ENCODE peak calls at places on chromosomes 16 and 17, in nine cellular contexts. N is hepatocyte, D is GM23248, O is SK-N-SH, T is OCI-LY7, P is GM23338, L is neural progenitor cell, U is PC-3, F is HCT116. H is an unnamed sample.

GRCh38 chr17:57954421-57955182 is 610 bp downstream of the CUEDC1 start:
- DNase-seq in L (peak; percentile 78), F (no peak), O (peak; percentile 84), U (peak; percentile 76), T (no peak), D (peak; percentile 84), N (peak; percentile 70), P (peak; percentile 82), H (no peak)

GRCh38 chr16:86520317-86521210 is 10.2 kb downstream of the FOXF1 start:
- DNase-seq in P (no peak), O (no peak), U (no peak), T (no peak), F (no peak), L (no peak), D (no peak), N (no peak), H (no peak)

GRCh38 chr16:67206838-67207115 is 7.8 kb downstream of the ELMO3 start:
- DNase-seq in P (no peak), D (no peak), U (peak; percentile 47), N (no peak), F (no peak), T (no peak), O (no peak), L (peak; percentile 33), H (no peak)

GRCh38 chr17:15957206-15957605 is 12.3 kb downstream of the ADORA2B start:
- DNase-seq in T (no peak), F (peak; percentile 86), U (peak; percentile 96), D (no peak), N (no peak), O (no peak), P (no peak), L (no peak), H (no peak)

GRCh38 chr16:53784312-53784711 is 80.4 kb downstream of the FTO start:
- DNase-seq in D (no peak), N (no peak), F (no peak), U (peak; percentile 86), P (no peak), T (no peak), L (no peak), O (no peak), H (no peak)

GRCh38 chr17:30160419-30161172 is 44.0 kb downstream of the NSRP1 start:
- DNase-seq in L (no peak), F (no peak), O (no peak), P (no peak), N (no peak), D (no peak), U (no peak), T (no peak), H (no peak)

GRCh38 chr17:3034578-3034920 is 28.9 kb downstream of the OR1D5 start:
- DNase-seq in D (no peak), U (no peak), N (no peak), L (no peak), T (no peak), F (no peak), O (no peak), P (no peak), H (no peak)

GRCh38 chr16:10828851-10829331 is 10.3 kb upstream of the TVP23A start:
- DNase-seq in D (peak; percentile 93), T (no peak), N (peak; percentile 75), F (no peak), O (peak; percentile 82), L (no peak), U (peak; percentile 62), P (peak; percentile 30), H (no peak)

GRCh38 chr17:45143101-45143670 is 5.1 kb upstream of the HEXIM1 start:
- DNase-seq in T (no peak), P (peak; percentile 47), N (no peak), U (no peak), F (no peak), D (peak; percentile 3), L (no peak), O (no peak), H (no peak)

GRCh38 chr16:58196898-58197313 is 1.0 kb downstream of the CSNK2A2 start:
- DNase-seq in T (peak; percentile 21), D (peak; percentile 62), P (peak; percentile 15), F (no peak), N (peak; percentile 7), O (peak; percentile 30), L (peak; percentile 19), U (no peak), H (no peak)

GRCh38 chr17:80365001-80365965 is 49.7 kb upstream of the ENDOV start:
- DNase-seq in L (no peak), F (no peak), T (no peak), U (no peak), N (no peak), D (no peak), P (no peak), O (no peak), H (no peak)

GRCh38 chr16:81495321-81496234 is 51.0 kb downstream of the CMIP start:
- DNase-seq in N (no peak), T (no peak), F (no peak), D (no peak), O (peak; percentile 73), U (no peak), L (no peak), P (no peak), H (no peak)

DNA sequence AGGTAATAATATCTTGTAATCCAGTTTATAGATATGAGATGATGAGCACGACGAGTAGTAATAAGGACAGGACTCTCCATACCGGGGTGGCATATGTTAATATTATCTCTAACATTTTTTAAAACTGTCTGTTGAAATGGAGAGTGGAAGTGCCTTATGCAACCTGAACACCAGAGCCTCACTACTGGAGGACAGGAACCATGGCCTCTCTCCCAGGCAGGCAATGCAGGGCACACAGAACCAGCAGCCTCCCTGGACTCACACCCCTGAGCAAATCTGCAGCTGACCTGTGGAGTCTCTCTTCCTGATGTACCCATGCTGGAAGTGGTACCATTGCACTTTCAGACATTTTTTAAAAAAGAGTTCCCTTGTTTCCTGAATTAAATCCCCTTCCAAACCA is 55.2 kb upstream of the ERN1 start:
- DNase-seq in D (no peak), L (no peak), U (no peak), P (no peak), O (no peak), N (no peak), T (no peak), F (no peak), H (no peak)
- TF ChIP-seq EZH2phosphoT487 in D (no peak), L (no peak), U (no peak), P (no peak), O (no peak), N (no peak), T (no peak), F (no peak), H (no peak)

GRCh38 chr17:74962622-74963394 is 9.8 kb downstream of the HID1 start:
- DNase-seq in T (no peak), N (no peak), P (no peak), L (no peak), U (no peak), O (no peak), F (no peak), D (no peak), H (no peak)
- H3K27ac ChIP-seq in T (no peak overlapping the region), N (no peak overlapping the region), P (no peak overlapping the region), L (no peak overlapping the region), U (no peak overlapping the region), O (no peak overlapping the region), F (no peak overlapping the region), D (no peak overlapping the region), H (no peak overlapping the region)

GRCh38 chr17:69871318-69871717 is 203.7 kb upstream of the KCNJ16 start:
- DNase-seq in F (no peak), O (no peak), D (no peak), P (no peak), N (no peak), L (no peak), U (no peak), T (no peak), H (no peak)

GRCh38 chr17:69870751-69871199 is 204.2 kb upstream of the KCNJ16 start:
- DNase-seq in T (no peak), D (peak; percentile 78), U (peak; percentile 38), P (peak; percentile 41), F (no peak), O (no peak), N (peak; percentile 10), L (peak; percentile 62), H (no peak)

GRCh38 chr17:69869667-69870066 is 205.4 kb upstream of the KCNJ16 start:
- DNase-seq in D (no peak), F (no peak), P (no peak), T (no peak), U (no peak), N (no peak), L (no peak), O (no peak), H (no peak)

GRCh38 chr17:69872675-69873262 is 202.3 kb upstream of the KCNJ16 start:
- DNase-seq in P (no peak), N (no peak), O (no peak), L (no peak), F (no peak), U (no peak), T (no peak), D (no peak), H (no peak)

DNA sequence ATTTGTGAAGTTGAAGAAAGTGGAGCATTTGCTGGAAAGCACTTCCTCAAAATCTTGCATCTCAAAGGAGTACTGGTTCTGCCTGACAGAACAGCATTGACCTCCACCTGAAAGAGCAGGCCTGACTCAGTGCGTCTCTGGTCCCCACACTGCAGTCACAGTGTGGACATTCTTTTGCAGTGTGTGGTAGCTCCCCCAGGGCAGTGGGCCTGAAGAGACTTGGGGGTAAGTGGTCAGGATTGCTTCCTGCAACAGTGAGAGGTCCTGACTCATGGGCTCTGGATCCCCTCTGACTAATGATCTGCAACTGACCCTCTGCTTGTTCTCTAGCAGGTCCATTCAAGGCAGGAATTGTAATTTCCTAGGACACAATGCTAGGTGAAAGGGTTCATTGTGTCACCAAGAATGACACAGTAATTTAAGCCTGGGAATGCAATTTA is 204.9 kb upstream of the KCNJ16 start:
- DNase-seq in D (peak; percentile 78), L (peak; percentile 34), O (no peak), T (peak; percentile 6), F (no peak), P (no peak), U (peak; percentile 95), N (no peak), H (no peak)
- TF ChIP-seq EZH2phosphoT487 in D (no peak), L (no peak), O (no peak), T (no peak), F (no peak), P (no peak), U (no peak), N (no peak), H (no peak)

DNA sequence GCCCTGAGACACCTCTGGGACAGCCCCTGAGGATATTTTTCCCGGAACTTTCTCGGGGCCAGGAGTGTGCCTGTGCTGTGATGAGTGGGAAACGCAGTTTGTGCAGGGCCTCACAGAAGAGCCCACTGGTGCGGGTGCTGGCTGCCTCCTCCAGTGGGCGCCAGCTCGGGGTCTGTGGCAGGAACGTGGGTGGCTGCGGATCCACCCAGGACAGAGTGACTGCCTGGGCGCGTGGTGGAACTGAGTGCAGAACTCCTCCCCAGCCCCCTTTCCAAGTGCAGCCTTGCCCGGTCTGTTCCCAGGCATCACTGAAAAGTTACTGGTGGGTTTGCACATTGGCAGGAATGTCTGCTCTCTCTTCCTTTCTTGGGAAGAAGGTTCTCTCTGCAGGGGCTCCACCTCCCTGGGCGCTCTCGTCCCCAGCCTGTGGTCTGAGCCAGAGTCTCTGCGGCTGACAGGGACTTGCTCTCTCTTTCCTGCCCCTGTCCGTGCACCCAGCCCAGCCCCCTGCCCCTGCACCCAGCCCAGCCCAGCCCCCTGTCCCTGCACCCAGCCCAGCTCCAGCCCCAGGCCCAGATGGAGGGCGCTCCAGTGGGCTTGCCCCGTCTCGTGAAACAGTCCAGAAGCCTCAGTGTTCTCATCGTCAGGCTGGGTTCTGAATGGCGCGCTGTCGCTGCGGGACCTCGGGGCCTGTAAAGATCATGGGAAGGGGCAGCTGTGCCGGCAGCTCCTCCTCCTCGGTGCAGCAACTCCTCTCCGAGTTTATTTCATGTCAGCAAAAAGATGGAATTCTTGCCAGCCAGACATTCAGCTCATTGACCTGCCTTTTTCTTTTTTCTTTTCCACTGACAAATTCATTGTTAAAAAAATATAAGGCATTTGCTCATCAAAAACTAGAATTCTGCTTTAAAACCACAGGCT is 117.5 kb downstream of the BANP start:
- DNase-seq in L (no peak), P (no peak), T (no peak), D (no peak), U (no peak), O (no peak), F (no peak), N (no peak), H (no peak)
- H3K27ac ChIP-seq in L (no peak overlapping the region), P (no peak overlapping the region), T (peak overlapping the region; percentile 92), D (no peak overlapping the region), U (no peak overlapping the region), O (no peak overlapping the region), F (no peak overlapping the region), N (no peak overlapping the region), H (peak overlapping the region; percentile 99)

H was measured in MM.1S.